ENCODE peak calls at places on chromosomes 16 and 17, in seven cellular contexts. I, Y, Z, C, H, U and D are unnamed samples.

GRCh38 chr17:41484920-41485904 is 4.3 kb upstream of the KRT35 start:
- DNase-seq in U (no peak), H (no peak), C (no peak), I (no peak), Y (no peak), Z (no peak), D (no peak)

GRCh38 chr17:28727727-28728363 is 743 bp upstream of the NEK8 start:
- DNase-seq in U (peak), Z (peak), H (peak), I (peak), C (peak), Y (peak), D (no peak)

GRCh38 chr16:88337021-88337420 is 45.7 kb upstream of the ZNF469 start:
- DNase-seq in Y (no peak), C (no peak), I (peak), U (no peak), H (no peak), Z (no peak), D (no peak)

GRCh38 chr17:64505320-64506200 is 529 bp downstream of the DDX5 start:
- DNase-seq in Z (peak), I (peak), U (peak), Y (peak), C (peak), H (peak), D (no peak)

GRCh38 chr16:79770244-79771064 is 169.9 kb upstream of the MAF start:
- DNase-seq in Z (peak), H (peak), U (peak), I (peak), Y (peak), C (peak), D (peak)

GRCh38 chr16:81758376-81758775 is 20.7 kb upstream of the PLCG2 start:
- DNase-seq in I (peak), H (peak), Z (no peak), U (no peak), C (no peak), Y (no peak), D (no peak)

GRCh38 chr16:48165961-48166578 is 10.3 kb upstream of the ABCC12 start:
- DNase-seq in Y (peak), Z (no peak), U (no peak), C (no peak), I (peak), H (peak), D (no peak)

GRCh38 chr16:20023190-20023589 is 50.5 kb downstream of the GPR139 start:
- DNase-seq in Y (peak), U (no peak), C (peak), H (peak), Z (no peak), I (peak), D (no peak)

GRCh38 chr17:1022278-1023024 is 25.5 kb downstream of the TIMM22 start:
- DNase-seq in Y (no peak), Z (no peak), H (no peak), C (no peak), I (no peak), U (no peak), D (no peak)

GRCh38 chr17:7416323-7416722 is 3.8 kb upstream of the SPEM1 start:
- DNase-seq in C (no peak), U (no peak), Z (no peak), Y (no peak), I (no peak), H (no peak), D (no peak)

GRCh38 chr17:34581446-34582184 is 2.2 kb downstream of the TMEM132E start:
- DNase-seq in Z (peak), H (no peak), C (no peak), Y (peak), U (no peak), I (no peak), D (no peak)

GRCh38 chr17:77288115-77288619 is 147.4 kb downstream of the SEC14L1 start:
- DNase-seq in Y (no peak), C (no peak), H (no peak), Z (no peak), I (no peak), U (no peak), D (no peak)

GRCh38 chr16:72952404-72953301 is 95.3 kb downstream of the ZFHX3 start:
- DNase-seq in H (peak), C (no peak), Y (no peak), I (peak), Z (no peak), U (peak), D (no peak)

DNA sequence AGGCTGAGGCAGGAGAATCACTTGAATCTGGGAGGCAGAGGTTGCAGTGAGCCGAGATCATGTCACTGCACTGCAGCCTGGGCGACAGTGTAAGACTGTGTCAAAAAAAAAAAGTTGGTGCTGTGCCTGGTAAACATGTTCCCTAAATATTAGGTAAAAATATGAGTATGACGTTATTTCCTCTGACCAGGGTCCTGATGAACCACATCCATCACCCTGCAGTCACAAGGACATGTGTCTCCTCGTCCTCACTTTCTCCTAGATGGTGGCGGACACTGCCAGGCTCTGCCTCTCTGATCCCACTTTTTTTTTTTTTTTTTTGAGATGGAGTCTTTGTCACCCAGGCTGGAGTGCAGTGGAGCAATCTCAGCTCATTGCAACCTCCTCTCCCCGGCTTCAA is 28.7 kb downstream of the LGALS9 start:
- DNase-seq in U (no peak), I (no peak), Y (no peak), C (no peak), Z (no peak), H (no peak), D (no peak)
- H3K23ac ChIP-seq in U (no peak), I (no peak), Y (no peak), C (no peak), Z (no peak), H (no peak), D (no peak)

DNA sequence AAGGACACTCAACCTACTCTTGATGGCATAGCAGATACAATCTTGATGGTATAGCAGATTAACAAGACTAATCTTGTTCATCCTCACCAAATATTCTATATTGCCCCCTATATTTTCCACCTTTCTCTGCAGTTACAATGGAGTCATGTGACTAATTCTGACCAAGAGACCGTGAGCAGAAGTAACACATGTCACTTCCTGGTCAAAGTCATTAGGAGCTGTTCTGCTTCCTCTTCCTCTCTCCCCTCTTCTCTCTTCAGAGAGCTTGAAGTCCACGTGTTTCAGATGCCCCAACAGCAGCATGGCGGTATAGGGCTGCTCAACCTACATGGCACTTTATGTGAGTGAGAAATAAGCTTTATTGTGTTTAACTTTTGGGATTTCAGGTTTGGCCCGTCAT is 55.3 kb upstream of the ERCC4 start:
- DNase-seq in Z (no peak), C (no peak), Y (no peak), H (no peak), I (no peak), U (no peak), D (no peak)
- H3K23ac ChIP-seq in Z (no peak), C (no peak), Y (no peak), H (no peak), I (no peak), U (no peak), D (no peak)

GRCh38 chr16:9489823-9490467 is 398.5 kb downstream of the HAPSTR1 start:
- DNase-seq in C (no peak), Y (no peak), Z (no peak), U (no peak), H (no peak), I (no peak), D (no peak)
- H3K23ac ChIP-seq in C (no peak), Y (no peak), Z (no peak), U (no peak), H (no peak), I (no peak), D (no peak)

GRCh38 chr16:51697454-51697853 is 546.4 kb upstream of the SALL1 start:
- DNase-seq in Z (no peak), C (no peak), I (no peak), Y (no peak), U (no peak), H (no peak), D (no peak)

GRCh38 chr16:51705142-51705541 is 554.1 kb upstream of the SALL1 start:
- DNase-seq in I (no peak), Z (no peak), H (no peak), Y (no peak), U (no peak), C (no peak), D (no peak)

GRCh38 chr16:51698647-51699046 is 547.6 kb upstream of the SALL1 start:
- DNase-seq in H (no peak), U (no peak), Y (no peak), Z (no peak), I (no peak), C (no peak), D (no peak)

DNA sequence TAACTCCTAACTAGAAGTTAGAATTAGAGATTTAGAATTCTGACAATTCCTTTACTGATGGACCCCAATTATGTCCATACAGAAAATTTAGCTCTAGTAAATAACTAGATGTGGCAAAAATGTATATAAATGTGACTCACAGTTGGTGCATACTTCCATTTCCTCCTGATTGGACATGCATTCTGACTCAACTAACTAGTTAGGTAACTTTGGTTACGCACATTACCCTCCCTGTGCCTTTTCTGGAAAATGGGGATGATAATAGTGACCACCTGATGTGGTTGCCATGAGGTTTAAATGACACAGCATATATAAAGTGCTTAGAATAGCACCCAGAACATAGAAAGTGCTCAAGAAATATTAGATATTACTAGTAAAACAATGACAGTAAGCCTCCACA is 550.0 kb upstream of the SALL1 start:
- DNase-seq in U (no peak), I (no peak), Z (no peak), H (no peak), C (no peak), Y (no peak), D (no peak)
- H3K23ac ChIP-seq in U (no peak), I (no peak), Z (no peak), H (no peak), C (no peak), Y (no peak), D (no peak)

GRCh38 chr17:70073326-70073725 is 1.7 kb upstream of the KCNJ16 start:
- DNase-seq in I (no peak), Z (no peak), H (no peak), U (peak), Y (no peak), C (no peak), D (no peak)
- H3K23ac ChIP-seq in I (no peak), Z (no peak), H (no peak), U (no peak), Y (no peak), C (no peak), D (no peak)

GRCh38 chr17:82890339-82890730 is 50.5 kb upstream of the ZNF750 start:
- DNase-seq in U (no peak), C (no peak), I (no peak), Y (no peak), Z (no peak), H (no peak), D (no peak)
- H3K23ac ChIP-seq in U (no peak), C (no peak), I (no peak), Y (no peak), Z (no peak), H (no peak), D (no peak)

GRCh38 chr17:8922451-8922850 is 43.1 kb downstream of the PIK3R5 start:
- DNase-seq in H (peak), I (peak), Z (no peak), Y (no peak), U (peak), C (no peak), D (no peak)

GRCh38 chr17:8922923-8923322 is 42.6 kb downstream of the PIK3R5 start:
- DNase-seq in C (no peak), H (no peak), Y (no peak), Z (no peak), U (no peak), I (no peak), D (no peak)

GRCh38 chr17:8916470-8916869 is 49.0 kb upstream of the PIK3R6 start:
- DNase-seq in Y (no peak), I (no peak), U (no peak), H (no peak), Z (no peak), C (no peak), D (no peak)

GRCh38 chr17:8921147-8921546 is 44.4 kb downstream of the PIK3R5 start:
- DNase-seq in C (no peak), Z (no peak), U (no peak), Y (no peak), I (no peak), H (no peak), D (no peak)

DNA sequence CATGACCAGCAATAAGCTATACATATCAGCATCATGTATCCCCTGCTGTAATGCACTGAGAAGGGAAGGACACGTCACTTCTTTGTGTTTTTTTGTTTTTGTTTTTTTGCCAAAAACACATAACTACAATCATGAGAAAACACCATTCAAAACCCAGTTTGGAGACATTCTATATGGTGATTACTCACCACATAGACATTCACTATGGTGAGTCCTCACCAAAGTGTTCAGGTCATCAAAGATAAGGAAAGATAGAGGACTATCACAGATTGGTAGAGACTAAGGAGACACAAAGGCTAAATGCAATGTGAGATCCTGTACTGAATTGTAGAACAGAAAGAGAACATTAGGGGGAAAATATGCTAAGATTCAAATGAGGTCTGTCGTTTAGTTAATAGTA is 46.7 kb downstream of the PIK3R5 start:
- DNase-seq in C (no peak), I (no peak), Z (no peak), Y (no peak), H (no peak), U (no peak), D (no peak)
- H3K23ac ChIP-seq in C (no peak), I (no peak), Z (no peak), Y (no peak), H (no peak), U (no peak), D (no peak)

GRCh38 chr17:31722251-31723056 is 136.6 kb downstream of the COPRS start:
- DNase-seq in U (no peak), I (peak), Y (no peak), H (peak), Z (no peak), C (no peak), D (peak)

GRCh38 chr17:31726980-31727427 is 132.0 kb downstream of the COPRS start:
- DNase-seq in I (peak), U (no peak), H (peak), C (no peak), Y (no peak), Z (no peak), D (peak)

GRCh38 chr17:31724026-31724425 is 135.0 kb downstream of the COPRS start:
- DNase-seq in Z (no peak), C (no peak), Y (no peak), I (peak), U (no peak), H (peak), D (peak)

GRCh38 chr17:31724619-31725018 is 134.4 kb downstream of the COPRS start:
- DNase-seq in C (no peak), Z (no peak), I (peak), U (no peak), Y (no peak), H (peak), D (no peak)

GRCh38 chr17:31721291-31722025 is 137.6 kb downstream of the COPRS start:
- DNase-seq in Z (no peak), C (no peak), U (no peak), H (no peak), Y (no peak), I (peak), D (peak)
- H3K23ac ChIP-seq in Z (no peak), C (no peak), U (no peak), H (no peak), Y (no peak), I (peak), D (no peak)

GRCh38 chr16:83113811-83114210 is 487.0 kb downstream of the CDH13 start:
- DNase-seq in H (no peak), Z (no peak), C (no peak), U (no peak), I (peak), Y (no peak), D (no peak)

GRCh38 chr16:83117810-83118209 is 491.0 kb downstream of the CDH13 start:
- DNase-seq in I (no peak), C (no peak), Z (no peak), H (no peak), Y (no peak), U (no peak), D (no peak)

GRCh38 chr16:83115491-83116232 is 488.9 kb downstream of the CDH13 start:
- DNase-seq in Y (no peak), H (no peak), U (no peak), I (no peak), Z (no peak), C (no peak), D (no peak)

GRCh38 chr16:83116274-83116892 is 489.6 kb downstream of the CDH13 start:
- DNase-seq in H (peak), Y (no peak), Z (peak), C (no peak), U (no peak), I (no peak), D (no peak)

DNA sequence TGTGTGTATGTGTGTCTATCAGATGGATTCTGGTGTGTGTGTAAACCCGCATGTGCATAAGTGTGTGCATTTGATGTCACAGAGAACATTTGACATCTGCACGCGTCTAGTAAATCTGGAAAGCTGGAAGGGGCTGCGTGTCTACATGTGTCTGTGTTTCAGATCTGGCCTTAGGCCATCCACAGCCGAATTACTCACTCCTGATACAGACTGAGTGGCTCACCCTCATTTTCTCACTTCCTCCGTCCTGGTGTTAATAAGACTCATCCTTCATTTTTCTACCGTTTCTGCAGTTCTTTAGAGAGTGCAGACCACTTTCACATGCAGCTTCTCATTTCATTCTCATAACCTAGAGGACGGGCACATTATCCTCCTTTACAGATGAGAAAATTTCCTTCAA is 491.6 kb downstream of the CDH13 start:
- DNase-seq in C (no peak), H (no peak), Z (no peak), I (peak), U (no peak), Y (no peak), D (no peak)
- H3K23ac ChIP-seq in C (peak), H (no peak), Z (no peak), I (no peak), U (no peak), Y (no peak), D (no peak)